ENCODE peak calls at places on chromosomes 1 and 21, in nine cellular contexts. H is DND-41, W is epithelial cell of esophagus, T is dorsolateral prefrontal cortex, R is brain microvascular endothelial cell, A is psoas muscle, K is neural progenitor cell, P is mucosa of descending colon, O is kidney epithelial cell. D is an unnamed sample.

GRCh38 chr1:191517826-191518225 is 640.4 kb upstream of the RGS18 start:
- DNase-seq in H (no peak), W (no peak), T (no peak), R (no peak), A (no peak), K (no peak), P (no peak), O (no peak), D (no peak)

GRCh38 chr1:112251766-112252506 is 144.1 kb upstream of the CTTNBP2NL start:
- DNase-seq in H (no peak), W (peak), T (no peak), R (peak), A (no peak), K (no peak), P (no peak), O (no peak), D (peak)

GRCh38 chr1:87140831-87141540 is 187.7 kb upstream of the LMO4 start:
- DNase-seq in H (no peak), W (peak), T (no peak), R (peak), A (no peak), K (no peak), P (no peak), O (peak), D (no peak)

GRCh38 chr1:166814611-166815010 is 24.7 kb upstream of the POGK start:
- DNase-seq in H (no peak), W (peak), T (no peak), R (peak), A (no peak), K (no peak), P (no peak), O (peak), D (no peak)

GRCh38 chr1:24886241-24886640 is 43.8 kb downstream of the RUNX3 start:
- DNase-seq in H (no peak), W (no peak), T (no peak), R (no peak), A (no peak), K (no peak), P (peak), O (no peak), D (no peak)

GRCh38 chr21:38597436-38597835 is 99.2 kb upstream of the ERG start:
- DNase-seq in H (no peak), W (peak), T (no peak), R (no peak), A (no peak), K (no peak), P (no peak), O (no peak), D (no peak)

GRCh38 chr1:2480236-2480985 is 4.3 kb downstream of the PLCH2 start:
- DNase-seq in H (no peak), W (no peak), T (no peak), R (no peak), A (no peak), K (no peak), P (no peak), O (no peak), D (no peak)

GRCh38 chr1:180928272-180929230 is 15.9 kb downstream of the KIAA1614 start:
- DNase-seq in H (no peak), W (no peak), T (no peak), R (no peak), A (no peak), K (no peak), P (no peak), O (no peak), D (no peak)

GRCh38 chr21:17775431-17776126 is 43.6 kb downstream of the C21orf91 start:
- DNase-seq in H (no peak), W (no peak), T (no peak), R (no peak), A (no peak), K (no peak), P (peak), O (no peak), D (no peak)

GRCh38 chr1:159699653-159700052 is 14.7 kb downstream of the CRP start:
- DNase-seq in H (no peak), W (no peak), T (no peak), R (no peak), A (no peak), K (no peak), P (no peak), O (no peak), D (no peak)

GRCh38 chr1:157505481-157506272 is 46.6 kb downstream of the FCRL5 start:
- DNase-seq in H (peak), W (peak), T (peak), R (peak), A (no peak), K (peak), P (peak), O (no peak), D (peak)

DNA sequence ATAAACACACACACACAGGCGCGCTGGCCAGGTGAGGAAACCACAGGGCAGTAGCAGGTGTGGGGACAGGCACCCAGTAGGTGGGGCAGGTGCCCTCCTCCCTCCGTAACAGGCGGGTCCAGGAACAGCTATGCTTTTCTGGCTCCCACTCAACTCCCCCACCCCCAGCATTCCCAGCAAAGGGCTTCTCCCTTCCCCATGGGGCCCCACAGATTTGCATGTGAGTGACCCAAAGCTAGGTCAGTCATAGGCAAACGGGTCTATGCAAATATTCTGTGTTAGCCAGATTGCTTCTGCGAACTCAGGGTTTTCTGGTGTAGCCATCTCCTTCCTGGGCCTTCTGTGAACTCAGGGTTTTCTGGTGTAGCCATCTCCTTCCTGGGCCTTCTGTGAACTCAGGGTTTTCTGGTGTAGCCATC is 114.2 kb downstream of the SIK1 start:
- DNase-seq in H (no peak), W (no peak), T (no peak), R (no peak), A (peak), K (no peak), P (peak), O (no peak), D (no peak)
- H3K4me3 ChIP-seq in H (no peak), W (no peak), T (no peak), R (no peak), A (no peak), K (no peak), P (no peak), O (no peak), D (no peak)

DNA sequence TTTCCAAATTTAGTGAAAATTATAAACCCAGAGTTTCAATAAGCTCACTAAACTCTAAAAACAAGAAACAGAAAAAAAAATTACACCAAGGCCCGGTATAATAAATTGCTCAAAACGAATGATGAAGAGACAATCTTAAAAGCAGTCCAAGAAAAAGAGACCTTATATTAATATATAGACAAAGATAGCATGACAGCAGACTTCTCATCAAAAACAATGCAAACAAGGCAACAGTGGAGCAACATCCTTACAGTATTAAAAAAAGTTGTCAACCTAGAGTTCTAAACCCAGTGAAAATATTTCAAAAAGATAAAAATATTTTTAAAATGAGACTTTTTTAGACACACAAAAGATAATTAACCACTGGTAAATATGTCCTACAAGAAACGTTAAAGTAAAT is 46.7 kb downstream of the KIFAP3 start:
- DNase-seq in H (no peak), W (no peak), T (no peak), R (no peak), A (no peak), K (no peak), P (no peak), O (no peak), D (no peak)
- H3K4me3 ChIP-seq in H (no peak), W (no peak), T (no peak), R (no peak), A (no peak), K (no peak), P (no peak), O (no peak), D (no peak)

GRCh38 chr1:72280131-72280530 is 2.2 kb downstream of the NEGR1 start:
- DNase-seq in H (no peak), W (no peak), T (no peak), R (no peak), A (no peak), K (no peak), P (no peak), O (no peak), D (no peak)

GRCh38 chr1:72281637-72282270 is 585 bp downstream of the NEGR1 start:
- DNase-seq in H (no peak), W (peak), T (peak), R (no peak), A (no peak), K (no peak), P (no peak), O (no peak), D (no peak)

GRCh38 chr1:72280714-72281113 is 1.6 kb downstream of the NEGR1 start:
- DNase-seq in H (no peak), W (no peak), T (no peak), R (no peak), A (no peak), K (no peak), P (no peak), O (no peak), D (no peak)

GRCh38 chr1:72281144-72281543 is 1.2 kb downstream of the NEGR1 start:
- DNase-seq in H (no peak), W (no peak), T (no peak), R (no peak), A (no peak), K (no peak), P (no peak), O (no peak), D (no peak)

GRCh38 chr1:72278461-72278860 is 3.9 kb downstream of the NEGR1 start:
- DNase-seq in H (no peak), W (no peak), T (no peak), R (no peak), A (no peak), K (no peak), P (no peak), O (no peak), D (no peak)
- H3K4me3 ChIP-seq in H (no peak), W (no peak), T (peak), R (no peak), A (no peak), K (no peak), P (no peak), O (no peak), D (no peak)

DNA sequence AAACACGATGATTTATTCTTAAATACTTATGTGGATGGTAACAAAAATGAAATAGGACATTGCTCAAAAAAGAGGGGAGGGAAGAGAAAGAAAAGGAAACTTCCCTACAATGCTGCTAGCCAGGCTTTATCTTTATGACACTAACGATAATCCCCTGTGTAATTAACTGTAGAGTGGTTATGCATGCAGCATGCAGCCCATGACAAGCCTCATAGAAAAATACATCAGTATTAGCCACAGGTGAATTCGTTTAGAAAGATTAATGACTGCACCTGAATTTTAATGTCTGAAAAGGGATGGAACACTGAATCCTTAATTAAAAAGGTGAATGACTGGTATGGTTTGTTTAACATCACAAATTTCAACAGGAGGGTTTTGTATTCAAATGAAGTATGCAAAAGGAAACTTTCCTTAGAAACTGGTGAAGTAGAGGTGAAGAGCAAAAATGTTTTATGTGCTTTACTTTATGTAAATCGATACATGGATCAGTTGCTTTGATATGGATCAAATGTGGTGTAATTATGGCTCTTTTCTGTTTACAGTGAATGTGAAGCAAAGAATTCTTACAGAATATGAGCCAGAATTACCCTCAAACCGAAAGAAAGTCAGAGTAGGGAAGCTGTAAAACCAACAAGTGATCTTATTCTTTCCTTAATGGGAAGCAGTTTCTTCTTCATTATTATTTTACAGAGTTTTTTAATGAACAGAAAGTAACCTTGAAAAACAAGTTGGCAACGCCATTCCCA is 569.6 kb upstream of the ADGRL2 start:
- DNase-seq in H (no peak), W (no peak), T (no peak), R (no peak), A (no peak), K (no peak), P (no peak), O (no peak), D (no peak)
- H3K4me3 ChIP-seq in H (no peak), W (no peak), T (no peak), R (no peak), A (no peak), K (no peak), P (no peak), O (no peak), D (no peak)

GRCh38 chr1:26998319-26999300 is 5.1 kb downstream of the TRNP1 start:
- DNase-seq in H (no peak), W (peak), T (no peak), R (no peak), A (no peak), K (no peak), P (no peak), O (no peak), D (no peak)
- H3K4me3 ChIP-seq in H (no peak), W (peak), T (no peak), R (no peak), A (no peak), K (no peak), P (no peak), O (no peak), D (no peak)

DNA sequence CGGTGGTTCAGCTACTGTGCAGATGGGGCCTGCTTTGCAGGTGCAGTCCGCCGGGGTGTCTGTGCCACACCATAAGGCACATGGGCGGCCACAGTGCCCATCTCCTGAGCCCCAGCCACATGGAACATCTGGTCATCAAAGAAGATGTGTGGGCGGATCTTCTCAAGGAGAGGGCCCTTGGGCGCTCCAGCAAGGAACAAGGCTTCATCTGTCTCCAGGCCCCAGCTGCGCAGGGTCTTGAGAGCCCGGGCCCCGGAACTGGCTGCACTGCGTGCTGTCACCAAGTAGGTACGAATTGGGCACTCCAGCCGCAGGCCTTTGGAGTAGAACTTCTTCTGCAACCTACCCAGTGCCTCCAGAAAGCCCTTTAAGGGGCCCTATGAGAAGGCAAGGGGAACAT is 12.8 kb downstream of the NT5C1A start:
- DNase-seq in H (no peak), W (no peak), T (no peak), R (no peak), A (no peak), K (no peak), P (no peak), O (no peak), D (no peak)
- H3K4me3 ChIP-seq in H (no peak), W (no peak), T (no peak), R (no peak), A (no peak), K (no peak), P (no peak), O (no peak), D (no peak)

DNA sequence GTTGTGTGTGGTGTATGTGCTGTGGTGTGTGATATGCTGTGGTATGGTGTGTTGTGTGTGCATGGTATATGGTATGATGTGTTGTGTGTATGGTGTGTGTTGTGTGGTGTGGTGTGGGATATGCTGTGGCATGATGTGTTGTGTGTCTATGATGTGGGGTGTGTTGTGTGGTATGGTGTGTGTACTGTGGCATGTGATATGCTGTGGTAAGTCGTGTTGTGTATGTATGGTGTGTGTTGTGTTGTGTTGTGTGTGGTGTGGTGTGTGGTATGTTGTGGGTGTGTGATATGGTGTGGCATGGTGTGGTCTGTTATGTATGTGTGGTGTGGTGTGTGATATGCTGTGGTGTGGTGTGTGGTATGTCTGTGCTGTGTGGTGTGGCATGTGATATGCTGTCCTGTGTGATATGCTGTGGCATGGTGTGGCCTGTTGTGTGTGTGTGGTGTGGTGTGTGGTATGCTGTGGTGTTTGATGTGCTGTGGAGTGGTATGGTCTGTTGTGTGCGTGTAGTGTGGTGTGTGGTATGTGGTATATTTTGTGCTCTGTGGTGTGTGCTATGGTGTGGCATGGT is 318.0 kb downstream of the PTPRU start:
- DNase-seq in H (no peak), W (no peak), T (no peak), R (no peak), A (no peak), K (no peak), P (no peak), O (no peak), D (no peak)
- H3K4me3 ChIP-seq in H (no peak), W (no peak), T (no peak), R (no peak), A (no peak), K (no peak), P (no peak), O (no peak), D (no peak)

GRCh38 chr1:12059226-12059625 is 3.9 kb upstream of the TNFRSF8 start:
- DNase-seq in H (no peak), W (no peak), T (no peak), R (no peak), A (no peak), K (no peak), P (no peak), O (no peak), D (no peak)
- H3K4me3 ChIP-seq in H (no peak), W (no peak), T (no peak), R (no peak), A (no peak), K (no peak), P (no peak), O (no peak), D (no peak)

GRCh38 chr21:33109574-33110339 is 39.8 kb downstream of the OLIG1 start:
- DNase-seq in H (peak), W (peak), T (no peak), R (no peak), A (no peak), K (peak), P (no peak), O (no peak), D (no peak)
- H3K4me3 ChIP-seq in H (peak), W (no peak), T (peak), R (no peak), A (no peak), K (peak), P (no peak), O (no peak), D (no peak)

GRCh38 chr1:62686822-62687221 is 1.4 kb downstream of the DOCK7 start:
- DNase-seq in H (no peak), W (no peak), T (no peak), R (no peak), A (no peak), K (no peak), P (no peak), O (no peak), D (no peak)
- H3K4me3 ChIP-seq in H (peak), W (peak), T (peak), R (peak), A (peak), K (peak), P (no peak), O (peak), D (peak)

D was measured in fibroblast of pulmonary artery.